ENCODE peak calls at places on chromosomes 5 and 9, in nine cellular contexts. C is GM12892, J is iris pigment epithelial cell, S is pancreas, E is progenitor cell of endocrine pancreas, F is brain microvascular endothelial cell, H is NAMALWA, Y is left ventricle myocardium superior, Z is NCI-H1105. V is an unnamed sample.

GRCh38 chr9:70250221-70250620 is 8.6 kb upstream of the SMC5 start:
- DNase-seq in C (no peak), J (no peak), S (no peak), E (no peak), F (no peak), H (no peak), Y (no peak), Z (no peak), V (no peak)

GRCh38 chr5:132872788-132873118 is 715 bp upstream of the LEAP2 start:
- DNase-seq in C (no peak), J (no peak), S (no peak), E (no peak), F (no peak), H (no peak), Y (no peak), Z (no peak), V (no peak)

GRCh38 chr5:110038297-110038997 is 348.7 kb downstream of the MAN2A1 start:
- DNase-seq in C (no peak), J (peak; percentile 7), S (no peak), E (no peak), F (no peak), H (no peak), Y (no peak), Z (no peak), V (no peak)

GRCh38 chr5:6823996-6824395 is 110.8 kb downstream of the TENT4A start:
- DNase-seq in C (no peak), J (no peak), S (no peak), E (no peak), F (no peak), H (no peak), Y (no peak), Z (no peak), V (no peak)

GRCh38 chr9:19699757-19700156 is 89.1 kb downstream of the SLC24A2 start:
- DNase-seq in C (no peak), J (no peak), S (no peak), E (no peak), F (no peak), H (no peak), Y (no peak), Z (no peak), V (no peak)

GRCh38 chr9:77449177-77450092 is 198.7 kb downstream of the GNA14 start:
- DNase-seq in C (no peak), J (peak; percentile 97), S (no peak), E (no peak), F (peak; percentile 97), H (no peak), Y (no peak), Z (no peak), V (no peak)

GRCh38 chr5:124408738-124409453 is 337.5 kb downstream of the ZNF608 start:
- DNase-seq in C (no peak), J (peak; percentile 3), S (no peak), E (no peak), F (no peak), H (no peak), Y (no peak), Z (no peak), V (no peak)

GRCh38 chr9:87603854-87604490 is 106.3 kb downstream of the DAPK1 start:
- DNase-seq in C (no peak), J (no peak), S (no peak), E (no peak), F (no peak), H (no peak), Y (no peak), Z (no peak), V (no peak)

GRCh38 chr5:123285122-123286011 is 137.8 kb downstream of the CEP120 start:
- DNase-seq in C (no peak), J (peak; percentile 44), S (no peak), E (peak; percentile 11), F (peak; percentile 41), H (no peak), Y (peak; percentile 17), Z (no peak), V (no peak)

GRCh38 chr5:112923988-112924387 is 2.0 kb upstream of the REEP5 start:
- DNase-seq in C (no peak), J (no peak), S (no peak), E (no peak), F (no peak), H (no peak), Y (no peak), Z (no peak), V (no peak)

GRCh38 chr5:139482050-139482889 is at the start of gene STING1:
- DNase-seq in C (no peak), J (peak; percentile 99), S (peak; percentile 63), E (no peak), F (peak; percentile 94), H (no peak), Y (peak; percentile 83), Z (peak; percentile 79), V (no peak)

GRCh38 chr5:171580506-171581265 is 161.2 kb downstream of the FGF18 start:
- DNase-seq in C (no peak), J (peak; percentile 69), S (no peak), E (no peak), F (peak; percentile 27), H (no peak), Y (no peak), Z (no peak), V (no peak)

GRCh38 chr9:18480649-18481048 is 6.7 kb downstream of the ADAMTSL1 start:
- DNase-seq in C (no peak), J (peak; percentile 51), S (no peak), E (no peak), F (no peak), H (no peak), Y (no peak), Z (no peak), V (no peak)

GRCh38 chr5:11903614-11904269 is 504 bp downstream of the CTNND2 start:
- DNase-seq in C (peak; percentile 5), J (peak; percentile 13), S (peak; percentile 69), E (peak; percentile 69), F (no peak), H (no peak), Y (peak; percentile 43), Z (peak; percentile 59), V (no peak)

GRCh38 chr9:108830292-108830691 is 25.5 kb downstream of the ACTL7B start:
- DNase-seq in C (no peak), J (peak; percentile 42), S (no peak), E (no peak), F (no peak), H (no peak), Y (no peak), Z (no peak), V (no peak)

GRCh38 chr5:115459844-115460243 is 84.7 kb downstream of the FEM1C start:
- DNase-seq in C (no peak), J (peak; percentile 59), S (no peak), E (no peak), F (no peak), H (no peak), Y (no peak), Z (no peak), V (no peak)

GRCh38 chr5:154285661-154286408 is 95.3 kb downstream of the GALNT10 start:
- DNase-seq in C (no peak), J (peak; percentile 55), S (no peak), E (no peak), F (peak; percentile 51), H (no peak), Y (no peak), Z (no peak), V (no peak)

GRCh38 chr9:13427587-13427986 is 148.1 kb upstream of the MPDZ start:
- DNase-seq in C (no peak), J (peak; percentile 53), S (no peak), E (no peak), F (peak; percentile 38), H (peak; percentile 55), Y (no peak), Z (peak; percentile 26), V (no peak)

GRCh38 chr9:437066-438015 is 222.7 kb downstream of the DOCK8 start:
- DNase-seq in C (no peak), J (peak; percentile 88), S (no peak), E (no peak), F (peak; percentile 40), H (no peak), Y (no peak), Z (no peak), V (no peak)

GRCh38 chr9:137178201-137178938 is 6.5 kb upstream of the TMEM210 start:
- DNase-seq in C (no peak), J (no peak), S (no peak), E (no peak), F (no peak), H (no peak), Y (no peak), Z (no peak), V (no peak)

GRCh38 chr9:76321185-76321828 is 72.9 kb downstream of the RFK start:
- DNase-seq in C (no peak), J (peak; percentile 77), S (no peak), E (no peak), F (peak; percentile 87), H (no peak), Y (no peak), Z (no peak), V (no peak)

GRCh38 chr9:113996531-113997001 is 81.5 kb downstream of the AMBP start:
- DNase-seq in C (no peak), J (no peak), S (peak; percentile 6), E (no peak), F (no peak), H (no peak), Y (no peak), Z (no peak), V (no peak)

GRCh38 chr9:98801562-98801961 is 5.2 kb upstream of the ANKS6 start:
- DNase-seq in C (no peak), J (no peak), S (no peak), E (no peak), F (no peak), H (no peak), Y (no peak), Z (no peak), V (no peak)

GRCh38 chr5:72388652-72389051 is 68.5 kb downstream of the PTCD2 start:
- DNase-seq in C (no peak), J (peak; percentile 51), S (no peak), E (no peak), F (no peak), H (no peak), Y (peak; percentile 53), Z (no peak), V (no peak)

GRCh38 chr5:44443172-44443571 is 54.0 kb upstream of the FGF10 start:
- DNase-seq in C (no peak), J (no peak), S (no peak), E (no peak), F (no peak), H (no peak), Y (no peak), Z (no peak), V (no peak)

GRCh38 chr9:85401998-85402397 is 339.8 kb downstream of the AGTPBP1 start:
- DNase-seq in C (no peak), J (no peak), S (no peak), E (no peak), F (no peak), H (no peak), Y (no peak), Z (no peak), V (no peak)